ENCODE peak calls at places on chromosomes 4 and X, in four cellular contexts. J is OCI-LY7; Y is activated T-helper 1 cell treated with anti-CD3 and anti-CD28 coated beads, Interleukin-12 subunit alpha, Interleukin-12 subunit beta, Interleukin-2, Interleukin-4 antibody, amounts not matched to agents 30 ng/mL and 10 ng/mL and 1 ng/mL, durations not matched to agents 14 hours and 24 hours and 36 hours; T is activated T-cell treated with anti-CD3 and anti-CD28 coated beads for 4 hours. M is an unnamed sample.

GRCh38 chrX:108397627-108398392 is 40.4 kb downstream of the COL4A6 start:
- DNase-seq in J (no peak), Y (no peak), T (no peak), M (no peak)

GRCh38 chr4:25096553-25097443 is 63.5 kb downstream of the SEPSECS start:
- DNase-seq in J (no peak), T (no peak), Y (no peak), M (no peak)

GRCh38 chr4:139099366-139099982 is 77.5 kb downstream of the ELF2 start:
- DNase-seq in Y (peak), J (peak), T (peak), M (peak)

GRCh38 chr4:125316781-125317525 is 2.2 kb downstream of the FAT4 start:
- DNase-seq in T (no peak), J (no peak), Y (no peak), M (no peak)

GRCh38 chr4:165873298-165874071 is 448 bp downstream of the TLL1 start:
- DNase-seq in T (no peak), J (no peak), Y (no peak), M (peak)

GRCh38 chrX:119475389-119476101 is 7.3 kb downstream of the SLC25A5 start:
- DNase-seq in Y (no peak), J (no peak), T (no peak), M (no peak)

GRCh38 chrX:31609130-31609529 is 537.3 kb upstream of the FTHL17 start:
- DNase-seq in T (no peak), J (no peak), Y (no peak), M (no peak)

GRCh38 chr4:44447563-44448504 is 775 bp downstream of the KCTD8 start:
- DNase-seq in T (no peak), J (no peak), Y (no peak), M (peak)

GRCh38 chr4:143085224-143085623 is 99.5 kb upstream of the USP38 start:
- DNase-seq in J (no peak), Y (no peak), T (no peak), M (no peak)

GRCh38 chr4:186807131-186807530 is 83.5 kb upstream of the FAT1 start:
- DNase-seq in T (no peak), Y (no peak), J (no peak), M (no peak)

GRCh38 chr4:145626623-145626982 is 7.4 kb downstream of the MMAA start:
- DNase-seq in Y (no peak), T (no peak), J (no peak), M (no peak)

GRCh38 chrX:135389717-135390116 is 32.0 kb upstream of the SMIM10L2A start:
- DNase-seq in T (no peak), Y (no peak), J (no peak), M (no peak)

GRCh38 chrX:143635915-143636314 is at the start of gene SLITRK4:
- DNase-seq in T (no peak), Y (no peak), J (no peak), M (no peak)

GRCh38 chr4:48899950-48900349 is 6.6 kb downstream of the OCIAD2 start:
- DNase-seq in T (no peak), Y (no peak), J (no peak), M (no peak)

GRCh38 chr4:106691749-106692148 is 323.2 kb upstream of the GIMD1 start:
- DNase-seq in T (no peak), J (no peak), Y (no peak), M (no peak)

GRCh38 chr4:104967034-104967401 is 179.7 kb upstream of the TET2 start:
- DNase-seq in J (no peak), Y (no peak), T (no peak), M (no peak)

GRCh38 chrX:56975611-56976010 is 19.7 kb downstream of the SPIN3 start:
- DNase-seq in T (no peak), J (peak), Y (no peak), M (no peak)

GRCh38 chr4:80184791-80185756 is 12.2 kb upstream of the PRDM8 start:
- DNase-seq in T (no peak), Y (no peak), J (no peak), M (no peak)

GRCh38 chr4:4866124-4866832 is 6.8 kb downstream of the MSX1 start:
- DNase-seq in Y (no peak), T (no peak), J (no peak), M (no peak)

GRCh38 chr4:20028694-20029093 is 223.0 kb upstream of the SLIT2 start:
- DNase-seq in Y (no peak), T (no peak), J (no peak), M (no peak)

GRCh38 chr4:105966046-105966445 is 70.8 kb downstream of the NPNT start:
- DNase-seq in T (no peak), J (no peak), Y (no peak), M (no peak)

GRCh38 chr4:98181815-98182214 is 38.5 kb upstream of the STPG2 start:
- DNase-seq in Y (no peak), J (no peak), T (no peak), M (no peak)

GRCh38 chrX:9141496-9141895 is 107.6 kb upstream of the FAM9B start:
- DNase-seq in Y (no peak), J (no peak), T (no peak), M (no peak)

GRCh38 chr4:151921371-151921770 is 160.6 kb upstream of the GATB start:
- DNase-seq in T (no peak), Y (no peak), J (no peak), M (no peak)

GRCh38 chrX:47145408-47146120 is 543 bp downstream of the RBM10 start:
- DNase-seq in T (peak), Y (no peak), J (peak), M (no peak)

M was measured in NCI-H774.